ENCODE peak calls at places on chromosome 6, in ten cellular contexts. L, H, P, W, U, Q, T, K, F and S are unnamed samples.

GRCh38 chr6:44731485-44732095 is 344.1 kb downstream of the CDC5L start:
- DNase-seq in L (no peak), H (no peak), P (no peak), W (no peak), U (no peak), Q (no peak), T (no peak), K (no peak), F (no peak), S (no peak)

GRCh38 chr6:113694278-113695077 is 162.7 kb upstream of the MARCKS start:
- DNase-seq in L (no peak), H (peak), P (no peak), W (peak), U (no peak), Q (no peak), T (no peak), K (no peak), F (no peak), S (no peak)

GRCh38 chr6:154427425-154427824 is 70.8 kb upstream of the IPCEF1 start:
- DNase-seq in L (no peak), H (no peak), P (no peak), W (no peak), U (no peak), Q (no peak), T (no peak), K (no peak), F (no peak), S (no peak)

GRCh38 chr6:112883095-112883494 is 536.0 kb downstream of the RFPL4B start:
- DNase-seq in L (no peak), H (no peak), P (no peak), W (no peak), U (no peak), Q (no peak), T (no peak), K (no peak), F (no peak), S (no peak)

GRCh38 chr6:43780891-43781571 is 11.0 kb downstream of the VEGFA start:
- DNase-seq in L (no peak), H (no peak), P (no peak), W (no peak), U (no peak), Q (no peak), T (no peak), K (no peak), F (no peak), S (no peak)

GRCh38 chr6:129785081-129785755 is 75.2 kb upstream of the ARHGAP18 start:
- DNase-seq in L (no peak), H (peak), P (no peak), W (peak), U (no peak), Q (no peak), T (no peak), K (no peak), F (no peak), S (no peak)

GRCh38 chr6:5172057-5172683 is 87.0 kb downstream of the PPP1R3G start:
- DNase-seq in L (peak), H (no peak), P (no peak), W (no peak), U (no peak), Q (no peak), T (no peak), K (no peak), F (no peak), S (no peak)

GRCh38 chr6:147666254-147666653 is 157.8 kb downstream of the SAMD5 start:
- DNase-seq in L (peak), H (no peak), P (no peak), W (no peak), U (no peak), Q (no peak), T (no peak), K (no peak), F (no peak), S (no peak)

GRCh38 chr6:70706491-70707123 is 38.9 kb downstream of the SMAP1 start:
- DNase-seq in L (peak), H (peak), P (peak), W (peak), U (no peak), Q (no peak), T (no peak), K (no peak), F (peak), S (no peak)

GRCh38 chr6:13295576-13295975 is 32.8 kb downstream of the TBC1D7 start:
- DNase-seq in L (no peak), H (no peak), P (no peak), W (no peak), U (no peak), Q (no peak), T (no peak), K (no peak), F (no peak), S (no peak)

GRCh38 chr6:10425973-10426780 is 11.3 kb upstream of the TFAP2A start:
- DNase-seq in L (peak), H (peak), P (no peak), W (no peak), U (no peak), Q (peak), T (no peak), K (no peak), F (no peak), S (no peak)

GRCh38 chr6:34463299-34463698 is 2.6 kb upstream of the PACSIN1 start:
- DNase-seq in L (no peak), H (no peak), P (no peak), W (no peak), U (no peak), Q (no peak), T (no peak), K (no peak), F (no peak), S (no peak)

GRCh38 chr6:134047124-134047523 is 5.3 kb downstream of the SLC2A12 start:
- DNase-seq in L (no peak), H (no peak), P (no peak), W (no peak), U (no peak), Q (no peak), T (no peak), K (no peak), F (no peak), S (no peak)

GRCh38 chr6:134049176-134049575 is 3.2 kb downstream of the SLC2A12 start:
- DNase-seq in L (no peak), H (no peak), P (no peak), W (no peak), U (no peak), Q (no peak), T (no peak), K (no peak), F (no peak), S (no peak)

GRCh38 chr6:134049586-134049985 is 2.8 kb downstream of the SLC2A12 start:
- DNase-seq in L (no peak), H (no peak), P (no peak), W (no peak), U (no peak), Q (no peak), T (no peak), K (no peak), F (no peak), S (no peak)

GRCh38 chr6:134046054-134046453 is 6.4 kb downstream of the SLC2A12 start:
- DNase-seq in L (no peak), H (no peak), P (no peak), W (no peak), U (no peak), Q (no peak), T (no peak), K (no peak), F (no peak), S (no peak)

GRCh38 chr6:134047673-134048072 is 4.8 kb downstream of the SLC2A12 start:
- DNase-seq in L (no peak), H (no peak), P (no peak), W (no peak), U (peak), Q (no peak), T (no peak), K (peak), F (no peak), S (no peak)
- TF ChIP-seq CTCF in L (no peak), H (no peak), P (no peak), W (no peak), U (no peak), Q (no peak), T (no peak), K (no peak), F (no peak), S (no peak)

DNA sequence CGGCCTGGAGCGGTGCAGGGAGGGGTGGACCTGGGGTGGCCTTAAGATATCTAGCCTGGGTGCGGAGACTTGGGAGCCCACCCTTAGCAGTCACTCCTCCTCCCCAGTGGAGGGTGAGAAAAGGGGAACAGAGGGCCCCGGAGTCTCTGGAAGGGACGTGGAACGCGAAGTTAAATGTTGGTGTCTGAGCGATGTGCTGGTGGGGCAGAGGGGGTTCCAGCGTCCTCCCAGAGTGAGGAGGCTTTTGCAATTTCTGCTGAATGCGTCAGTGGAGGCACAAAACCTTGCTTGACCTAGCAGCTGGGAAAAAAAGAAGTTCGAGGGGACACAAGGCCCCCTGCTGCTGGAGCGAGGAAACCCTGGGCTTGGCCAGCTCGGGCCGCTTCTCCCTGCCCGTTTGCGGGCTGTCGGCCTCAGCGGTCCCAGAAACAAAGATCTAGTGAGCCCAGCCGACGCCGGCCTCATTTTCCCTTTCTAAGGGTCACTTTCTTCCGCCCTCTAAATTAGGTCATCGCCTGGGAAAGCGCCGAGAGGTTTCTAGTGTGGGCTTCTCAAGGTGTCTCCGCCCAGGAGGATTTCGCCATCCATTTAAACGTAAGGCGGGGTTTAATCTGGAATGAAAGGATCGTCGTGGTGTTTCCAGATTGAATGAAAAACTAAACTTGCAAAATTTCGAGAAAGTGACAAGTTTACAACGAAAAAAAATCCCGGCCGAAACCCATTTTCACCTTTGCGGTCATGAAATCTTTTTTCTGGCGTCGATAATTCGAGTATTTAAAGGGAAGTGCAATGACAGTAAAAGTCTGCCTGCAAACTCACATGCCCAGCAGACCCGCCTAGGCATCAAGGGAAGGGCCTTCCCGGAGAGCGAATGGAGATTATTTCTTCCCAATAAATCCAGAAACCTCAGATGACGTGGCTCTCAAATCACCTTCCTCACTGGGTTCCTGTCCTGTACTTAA is 4.5 kb downstream of the OLIG3 start:
- DNase-seq in L (peak), H (no peak), P (no peak), W (no peak), U (no peak), Q (no peak), T (no peak), K (no peak), F (no peak), S (no peak)
- TF ChIP-seq CTCF in L (no peak), H (no peak), P (no peak), W (no peak), U (no peak), Q (no peak), T (no peak), K (no peak), F (no peak), S (peak)

DNA sequence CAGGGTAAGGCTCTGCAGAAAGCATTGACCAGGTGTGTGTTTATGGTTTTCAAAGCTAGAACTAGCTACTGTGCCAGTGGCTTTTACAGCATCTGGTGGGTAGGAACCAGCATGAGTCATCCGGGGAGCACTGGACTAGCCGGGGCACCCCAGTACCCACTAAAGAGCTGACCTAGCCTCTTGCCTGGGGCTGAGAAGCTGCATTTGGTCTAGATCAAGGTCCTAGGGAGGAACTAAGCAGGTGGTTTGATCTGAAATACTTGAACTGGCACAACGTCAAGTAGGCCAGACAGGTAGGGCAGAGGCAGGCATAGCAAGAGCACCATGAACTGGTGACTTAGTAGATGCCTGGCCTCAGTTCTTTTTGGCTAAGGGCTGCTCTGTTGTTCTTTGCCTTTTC is 109.8 kb upstream of the PTPRK start:
- DNase-seq in L (no peak), H (peak), P (peak), W (no peak), U (no peak), Q (no peak), T (no peak), K (no peak), F (no peak), S (no peak)
- TF ChIP-seq CTCF in L (no peak), H (no peak), P (no peak), W (no peak), U (no peak), Q (no peak), T (no peak), K (no peak), F (no peak), S (no peak)

DNA sequence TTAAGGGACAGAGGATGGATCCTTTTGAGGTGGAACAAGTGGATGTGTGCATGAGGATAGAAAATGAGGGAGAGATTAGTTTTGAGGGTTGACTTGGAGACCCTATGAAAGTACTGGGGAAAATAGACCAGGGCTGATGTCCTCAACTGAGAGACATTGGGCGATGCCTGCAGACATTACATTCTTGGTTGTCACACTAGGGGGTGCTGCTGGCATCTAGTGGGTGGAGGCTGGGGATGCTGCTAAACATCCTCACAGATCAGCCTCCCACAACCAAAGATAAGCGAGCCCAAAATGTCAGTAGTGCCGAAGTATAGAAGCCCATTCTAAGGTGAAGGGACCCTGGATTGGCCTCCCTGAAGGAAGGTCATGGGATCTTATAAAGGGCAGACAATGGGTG is 63.3 kb downstream of the MOCS1 start:
- DNase-seq in L (no peak), H (no peak), P (no peak), W (no peak), U (no peak), Q (no peak), T (no peak), K (no peak), F (no peak), S (no peak)
- TF ChIP-seq CTCF in L (no peak), H (no peak), P (no peak), W (peak), U (no peak), Q (no peak), T (no peak), K (no peak), F (peak), S (no peak)